ENCODE peak calls at places on chromosomes 7 and 10, in nine cellular contexts. X, U, B, T, E, S, P, R and Y are unnamed samples.

GRCh38 chr10:86376852-86377796 is 10.5 kb upstream of the GRID1 start:
- DNase-seq in T (peak), S (peak), P (peak), X (peak), R (peak), U (peak), E (peak), B (peak), Y (no peak)

GRCh38 chr7:39621261-39621660 is 2.1 kb upstream of the RALA start:
- DNase-seq in B (no peak), P (peak), U (no peak), E (peak), S (peak), T (peak), X (no peak), R (no peak), Y (no peak)

GRCh38 chr7:521221-522070 is 1.8 kb upstream of the PDGFA start:
- DNase-seq in U (peak), R (peak), T (no peak), X (peak), B (peak), S (peak), P (no peak), E (peak), Y (no peak)

GRCh38 chr7:138875794-138876193 is 77.8 kb upstream of the ATP6V0A4 start:
- DNase-seq in R (no peak), P (peak), B (no peak), T (peak), S (peak), U (no peak), E (peak), X (no peak), Y (no peak)

GRCh38 chr10:76881477-76882220 is 756.0 kb downstream of the KCNMA1 start:
- DNase-seq in B (peak), U (no peak), S (peak), X (no peak), P (peak), R (no peak), E (peak), T (peak), Y (no peak)

GRCh38 chr7:44982535-44982923 is 3.7 kb upstream of the MYO1G start:
- DNase-seq in X (no peak), S (no peak), E (no peak), B (no peak), T (no peak), R (no peak), U (no peak), P (no peak), Y (no peak)

GRCh38 chr10:13518076-13518692 is 10.6 kb downstream of the BEND7 start:
- DNase-seq in T (peak), E (peak), P (peak), R (no peak), X (peak), U (no peak), S (peak), B (peak), Y (no peak)

GRCh38 chr10:88989824-88990527 is 622 bp upstream of the FAS start:
- DNase-seq in T (peak), P (peak), S (peak), U (no peak), B (no peak), R (no peak), E (peak), X (no peak), Y (no peak)

GRCh38 chr10:71771204-71771603 is 2.1 kb downstream of the VSIR start:
- DNase-seq in B (no peak), U (peak), R (no peak), P (no peak), T (no peak), S (no peak), X (no peak), E (no peak), Y (no peak)

GRCh38 chr7:137685439-137686164 is 161.2 kb downstream of the DGKI start:
- DNase-seq in B (no peak), T (no peak), S (no peak), U (no peak), E (no peak), X (no peak), P (no peak), R (no peak), Y (no peak)

GRCh38 chr10:77156406-77156879 is 481.2 kb downstream of the KCNMA1 start:
- DNase-seq in R (no peak), E (peak), T (peak), U (no peak), S (peak), B (no peak), P (no peak), X (no peak), Y (no peak)

GRCh38 chr7:102472126-102473041 is 6.3 kb downstream of the POLR2J start:
- DNase-seq in P (no peak), X (no peak), U (peak), S (no peak), T (no peak), B (no peak), E (no peak), R (peak), Y (no peak)

GRCh38 chr7:86939197-86939814 is 120.1 kb downstream of the ELAPOR2 start:
- DNase-seq in X (peak), R (no peak), U (no peak), B (peak), P (peak), T (peak), S (peak), E (peak), Y (peak)

GRCh38 chr7:46034056-46034768 is 113.1 kb upstream of the IGFBP3 start:
- DNase-seq in B (no peak), U (no peak), S (no peak), E (peak), T (peak), P (no peak), R (no peak), X (no peak), Y (no peak)

GRCh38 chr10:73522263-73522662 is 26.4 kb upstream of the PPP3CB start:
- DNase-seq in S (no peak), U (no peak), E (peak), P (no peak), T (peak), B (no peak), X (no peak), R (no peak), Y (no peak)

GRCh38 chr10:98427011-98427515 is 12.1 kb upstream of the PYROXD2 start:
- DNase-seq in T (no peak), S (no peak), P (no peak), E (no peak), B (no peak), X (no peak), U (no peak), R (no peak), Y (no peak)

GRCh38 chr10:84397735-84398144 is 69.4 kb downstream of the CCSER2 start:
- DNase-seq in E (no peak), R (no peak), U (no peak), P (peak), B (peak), S (no peak), X (no peak), T (no peak), Y (no peak)

GRCh38 chr10:95290801-95291633 is at the start of gene PDLIM1:
- DNase-seq in X (peak), R (peak), P (peak), U (peak), T (peak), B (peak), E (peak), S (peak), Y (no peak)

GRCh38 chr10:24874133-24874532 is 78.3 kb downstream of the PRTFDC1 start:
- DNase-seq in X (no peak), S (no peak), E (no peak), R (no peak), B (no peak), T (no peak), U (no peak), P (no peak), Y (no peak)
- H3K4me3 ChIP-seq in X (no peak), S (no peak), E (no peak), R (no peak), B (no peak), T (no peak), U (no peak), P (no peak), Y (no peak)

GRCh38 chr10:123890761-123891146 is 853 bp downstream of the CPXM2 start:
- DNase-seq in P (no peak), T (no peak), U (no peak), R (no peak), E (no peak), S (no peak), X (no peak), B (no peak), Y (no peak)

GRCh38 chr10:123891147-123892011 is at the start of gene CPXM2:
- DNase-seq in S (no peak), U (peak), T (no peak), B (no peak), E (no peak), R (no peak), P (no peak), X (peak), Y (no peak)

GRCh38 chr10:123890246-123890645 is 1.4 kb downstream of the CPXM2 start:
- DNase-seq in R (no peak), S (no peak), U (no peak), T (no peak), B (no peak), X (no peak), E (no peak), P (no peak), Y (no peak)

GRCh38 chr10:123896217-123896927 is 4.8 kb upstream of the CPXM2 start:
- DNase-seq in B (no peak), R (no peak), S (no peak), P (no peak), U (no peak), T (peak), E (no peak), X (no peak), Y (no peak)

DNA sequence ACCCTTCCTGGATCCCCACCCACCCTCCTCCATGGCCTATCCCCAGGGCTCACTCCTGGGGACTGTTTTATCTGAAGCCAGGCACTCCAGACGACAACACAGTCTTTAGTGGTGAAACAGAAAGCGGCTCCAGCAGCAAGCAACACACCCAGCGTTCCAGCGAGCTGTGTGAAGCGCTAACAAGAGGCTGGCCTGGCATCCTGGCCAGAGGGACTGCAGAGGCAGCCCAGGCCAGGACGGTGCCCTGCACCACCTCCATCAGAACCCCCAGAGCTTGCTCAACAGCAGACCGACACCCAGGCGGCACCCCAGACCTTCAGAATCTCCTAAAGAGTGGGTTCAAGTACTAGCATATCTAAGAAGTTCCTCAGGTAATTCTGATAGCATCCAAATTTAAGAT is 2.0 kb upstream of the CPXM2 start:
- DNase-seq in S (no peak), P (no peak), X (no peak), B (no peak), R (no peak), U (no peak), T (no peak), E (no peak), Y (no peak)
- TF ChIP-seq CTCF in S (no peak), P (no peak), X (no peak), B (no peak), R (no peak), U (no peak), T (no peak), E (no peak), Y (no peak)

GRCh38 chr10:30056281-30056680 is 3.1 kb downstream of the JCAD start:
- DNase-seq in B (no peak), U (no peak), R (no peak), P (no peak), S (no peak), T (no peak), E (peak), X (no peak), Y (no peak)
- H3K4me3 ChIP-seq in B (no peak), U (peak), R (no peak), P (no peak), S (no peak), T (no peak), E (no peak), X (no peak), Y (no peak)

DNA sequence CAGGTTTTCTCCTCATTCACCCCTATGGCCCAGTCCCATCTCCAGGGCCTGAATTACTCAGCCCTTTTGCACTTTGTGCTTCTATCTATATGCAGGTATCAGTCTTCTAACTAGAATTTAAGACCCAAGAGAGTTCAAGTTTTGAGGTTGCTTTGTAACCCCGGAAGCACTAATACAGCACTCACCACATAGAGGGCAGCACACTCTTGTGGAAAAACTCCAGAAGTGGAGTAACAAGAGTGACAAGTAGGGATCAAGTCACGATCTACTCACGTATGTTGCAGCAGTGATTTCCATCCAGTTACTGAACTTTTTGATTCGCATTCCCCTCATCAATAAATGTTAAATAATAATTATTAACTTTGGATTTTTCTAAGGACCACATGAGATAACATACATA is 151.0 kb downstream of the CHCHD3 start:
- DNase-seq in S (no peak), X (peak), R (no peak), P (peak), U (no peak), B (peak), T (peak), E (peak), Y (no peak)
- TF ChIP-seq CTCF in S (peak), X (peak), R (no peak), P (peak), U (peak), B (peak), T (no peak), E (peak), Y (peak)

DNA sequence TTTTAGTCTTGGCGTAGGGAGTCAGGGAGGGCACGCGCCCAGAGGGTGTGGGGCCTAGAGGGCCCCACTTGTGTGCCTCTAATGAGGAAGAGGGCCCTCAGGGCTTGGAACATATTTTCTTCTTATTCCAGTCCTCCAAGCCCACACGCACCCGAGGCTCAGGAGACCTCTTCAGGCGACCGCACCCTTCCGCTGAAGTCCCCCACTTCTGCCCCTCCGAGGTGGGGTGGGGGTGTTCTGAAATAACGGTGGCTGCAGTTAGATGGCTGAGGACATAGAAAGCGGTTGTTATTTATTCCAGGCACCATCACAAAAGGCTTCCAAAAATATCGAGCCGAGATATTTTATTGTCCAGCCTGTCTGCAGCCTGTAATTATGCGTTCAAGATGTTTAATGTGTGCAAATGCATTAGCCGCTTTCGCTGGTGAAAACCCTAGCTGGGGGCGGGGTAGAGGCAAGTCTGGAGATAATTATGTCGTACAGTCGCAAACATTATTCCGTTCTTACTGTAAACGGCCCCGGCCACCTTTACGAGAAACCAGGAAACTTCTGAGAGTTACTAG is 12.8 kb upstream of the HOXA13 start:
- DNase-seq in B (no peak), T (no peak), U (no peak), R (no peak), E (no peak), X (no peak), P (no peak), S (no peak), Y (no peak)
- H3K4me3 ChIP-seq in B (no peak), T (no peak), U (no peak), R (no peak), E (no peak), X (peak), P (no peak), S (no peak), Y (no peak)